ENCODE peak calls at places on chromosome 16, in seven cellular contexts. Z, E, O, W, P, S and N are unnamed samples.

GRCh38 chr16:85853641-85854545 is 45.1 kb upstream of the IRF8 start:
- DNase-seq in P (no peak), S (no peak), W (no peak), O (no peak), E (peak), Z (no peak), N (no peak)

GRCh38 chr16:84555418-84556196 is 51.1 kb upstream of the MEAK7 start:
- DNase-seq in S (no peak), E (peak), W (no peak), O (no peak), Z (no peak), P (no peak), N (no peak)

GRCh38 chr16:84013787-84014569 is 28.6 kb downstream of the SLC38A8 start:
- DNase-seq in S (peak), O (peak), W (peak), P (peak), Z (peak), E (no peak), N (peak)

GRCh38 chr16:73166972-73167550 is 119.1 kb upstream of the ZFHX3 start:
- DNase-seq in P (peak), O (peak), E (no peak), W (no peak), Z (no peak), S (no peak), N (no peak)

GRCh38 chr16:72763927-72764628 is 283.9 kb downstream of the ZFHX3 start:
- DNase-seq in W (no peak), S (no peak), Z (no peak), O (no peak), E (no peak), P (no peak), N (no peak)

GRCh38 chr16:66292241-66292935 is 74.1 kb upstream of the CDH5 start:
- DNase-seq in Z (no peak), P (no peak), E (no peak), S (no peak), O (no peak), W (peak), N (no peak)

GRCh38 chr16:11675561-11676511 is 7.6 kb downstream of the SNN start:
- DNase-seq in S (no peak), Z (no peak), P (peak), W (no peak), O (no peak), E (no peak), N (peak)

GRCh38 chr16:77335652-77336234 is 99.1 kb downstream of the ADAMTS18 start:
- DNase-seq in Z (no peak), P (no peak), W (no peak), E (no peak), S (no peak), O (no peak), N (no peak)

GRCh38 chr16:31488630-31489564 is 6.0 kb downstream of the SLC5A2 start:
- DNase-seq in E (no peak), Z (no peak), W (no peak), O (no peak), P (no peak), S (peak), N (no peak)

GRCh38 chr16:50680907-50681885 is at the start of gene SNX20:
- DNase-seq in P (no peak), S (no peak), O (no peak), W (peak), E (no peak), Z (no peak), N (no peak)

GRCh38 chr16:24999856-25000447 is 15.2 kb downstream of the ARHGAP17 start:
- DNase-seq in E (no peak), S (no peak), W (no peak), O (no peak), Z (no peak), P (no peak), N (no peak)

GRCh38 chr16:25108054-25108453 is 3.5 kb upstream of the LCMT1 start:
- DNase-seq in W (peak), S (no peak), Z (no peak), E (no peak), O (no peak), P (no peak), N (no peak)

GRCh38 chr16:84193480-84193879 is 2.5 kb downstream of the ADAD2 start:
- DNase-seq in E (no peak), W (no peak), Z (no peak), O (no peak), S (no peak), P (no peak), N (no peak)